ENCODE peak calls at places on chromosomes 7 and 10, in seven cellular contexts. G is activated naive CD4-positive, alpha-beta T cell treated with anti-CD3 and anti-CD28 coated beads for 36 hours; X is B cell; N is ecto neural progenitor cell; F is stimulated activated CD4-positive, alpha-beta T cell treated with anti-CD3 and anti-CD28 coated beads, Interleukin-12 subunit alpha, Interleukin-12 subunit beta, amount 100 ng/mL, for 4 hours; H is BJ; E is GM23248. V is an unnamed sample.

GRCh38 chr7:74306737-74307469 is 17.7 kb downstream of the CLIP2 start:
- DNase-seq in X (no peak), N (no peak), E (peak), F (no peak), H (peak), G (peak), V (peak)

GRCh38 chr7:4739528-4739992 is 35.9 kb upstream of the AP5Z1 start:
- DNase-seq in G (peak), N (no peak), E (no peak), H (no peak), F (no peak), X (no peak), V (peak)

GRCh38 chr10:58854811-58855210 is 321.6 kb upstream of the PHYHIPL start:
- DNase-seq in N (no peak), F (no peak), G (no peak), X (no peak), H (no peak), E (no peak), V (no peak)

GRCh38 chr10:127182161-127182560 is 14.2 kb downstream of the INSYN2A start:
- DNase-seq in N (no peak), X (no peak), F (no peak), E (no peak), G (no peak), H (no peak), V (no peak)

GRCh38 chr10:88281592-88282268 is 301.4 kb downstream of the RNLS start:
- DNase-seq in E (peak), N (no peak), G (no peak), F (no peak), X (no peak), H (peak), V (no peak)

GRCh38 chr7:108380527-108380926 is 75.7 kb downstream of the NRCAM start:
- DNase-seq in X (no peak), H (no peak), G (no peak), F (no peak), E (no peak), N (no peak), V (no peak)

GRCh38 chr10:77392851-77393250 is 244.8 kb downstream of the KCNMA1 start:
- DNase-seq in H (peak), X (peak), F (no peak), E (peak), G (no peak), N (no peak), V (peak)

GRCh38 chr7:45089314-45089891 is 634 bp upstream of the NACAD start:
- DNase-seq in F (peak), E (peak), G (peak), N (peak), X (peak), H (no peak), V (peak)

GRCh38 chr7:27151341-27151944 is 940 bp downstream of the HOXA3 start:
- DNase-seq in F (no peak), E (peak), X (no peak), H (no peak), G (no peak), N (peak), V (no peak)

GRCh38 chr7:47763063-47763974 is 181.4 kb upstream of the TNS3 start:
- DNase-seq in E (peak), H (peak), X (peak), G (no peak), F (no peak), N (peak), V (peak)

GRCh38 chr7:55133630-55134392 is 115.0 kb downstream of the EGFR start:
- DNase-seq in H (peak), N (no peak), F (no peak), G (no peak), E (peak), X (no peak), V (peak)

GRCh38 chr7:94315011-94315410 is 79.7 kb upstream of the COL1A2 start:
- DNase-seq in G (no peak), F (no peak), E (no peak), X (no peak), H (no peak), N (no peak), V (no peak)

GRCh38 chr10:100477970-100478369 is 15.2 kb downstream of the WNT8B start:
- DNase-seq in G (no peak), X (no peak), H (no peak), F (no peak), N (no peak), E (no peak), V (no peak)

GRCh38 chr7:83594076-83594475 is 54.9 kb downstream of the SEMA3E start:
- DNase-seq in E (no peak), H (no peak), F (no peak), N (no peak), X (no peak), G (no peak), V (no peak)

GRCh38 chr7:2225336-2225735 is 7.4 kb downstream of the MAD1L1 start:
- DNase-seq in F (no peak), X (no peak), N (no peak), H (no peak), G (no peak), E (no peak), V (no peak)

GRCh38 chr7:95805909-95806308 is 33.6 kb downstream of the DYNC1I1 start:
- DNase-seq in E (no peak), X (no peak), H (no peak), N (no peak), G (no peak), F (no peak), V (no peak)

GRCh38 chr7:72781631-72782030 is 46.4 kb downstream of the TYW1B start:
- DNase-seq in E (no peak), N (no peak), F (no peak), X (no peak), H (no peak), G (no peak), V (no peak)

GRCh38 chr7:138630059-138630610 is 71.0 kb downstream of the SVOPL start:
- DNase-seq in H (no peak), N (no peak), X (no peak), G (peak), E (no peak), F (peak), V (no peak)

GRCh38 chr10:124614003-124614659 is 130.0 kb downstream of the FAM53B start:
- DNase-seq in X (no peak), E (no peak), G (peak), N (no peak), F (peak), H (no peak), V (no peak)

GRCh38 chr7:120960714-120961113 is 10.1 kb downstream of the ING3 start:
- DNase-seq in F (no peak), H (no peak), N (no peak), G (no peak), X (no peak), E (no peak), V (no peak)

GRCh38 chr7:35875292-35875691 is 74.4 kb downstream of the SEPTIN7 start:
- DNase-seq in H (no peak), G (no peak), F (no peak), E (peak), N (no peak), X (no peak), V (no peak)

GRCh38 chr7:43618073-43618472 is 35.2 kb downstream of the STK17A start:
- DNase-seq in X (no peak), E (no peak), F (no peak), N (no peak), G (no peak), H (no peak), V (no peak)

GRCh38 chr7:96327429-96327828 is 5.5 kb upstream of the SLC25A13 start:
- DNase-seq in H (no peak), X (no peak), N (no peak), G (no peak), F (no peak), E (no peak), V (no peak)

GRCh38 chr10:132345345-132345744 is 13.4 kb downstream of the LRRC27 start:
- DNase-seq in N (no peak), X (no peak), E (no peak), F (no peak), G (no peak), H (no peak), V (no peak)

GRCh38 chr7:2719007-2719406 is 31.0 kb downstream of the AMZ1 start:
- DNase-seq in H (no peak), X (peak), G (peak), N (peak), F (peak), E (peak), V (no peak)

GRCh38 chr10:69473304-69473985 is 22.2 kb downstream of the TSPAN15 start:
- DNase-seq in E (no peak), X (no peak), N (no peak), H (no peak), F (no peak), G (no peak), V (no peak)

GRCh38 chr10:79019961-79020491 is 48.7 kb upstream of the ZMIZ1 start:
- DNase-seq in F (no peak), N (no peak), X (no peak), E (peak), G (no peak), H (no peak), V (peak)

GRCh38 chr10:78944658-78945333 is 124.0 kb upstream of the ZMIZ1 start:
- DNase-seq in G (peak), X (no peak), F (no peak), E (peak), H (peak), N (no peak), V (peak)